ENCODE peak calls at places on chromosomes 1 and 21, in five cellular contexts. Q is CD8-positive, alpha-beta T cell; R is fibroblast of lung; O is GM23338; Z is tibial artery. H is an unnamed sample. For H3K4me1, the result is how much of the 10 kb centered on the place peaks cover.

GRCh38 chr1:63662846-63663245 is 69.6 kb downstream of the PGM1 start:
- DNase-seq in Q (no peak), R (peak), O (peak), Z (no peak), H (no peak)

GRCh38 chr1:31592132-31592531 is 15.8 kb downstream of the TINAGL1 start:
- DNase-seq in Q (no peak), R (no peak), O (no peak), Z (no peak), H (no peak)

GRCh38 chr1:30977105-30977504 is 68.5 kb upstream of the SDC3 start:
- DNase-seq in Q (no peak), R (peak), O (peak), Z (no peak), H (no peak)

GRCh38 chr21:39053126-39053525 is 130.1 kb downstream of the PSMG1 start:
- DNase-seq in Q (no peak), R (no peak), O (no peak), Z (no peak), H (no peak)

GRCh38 chr1:47593598-47594285 is 155.9 kb downstream of the FOXD2 start:
- DNase-seq in Q (no peak), R (no peak), O (no peak), Z (no peak), H (no peak)

GRCh38 chr21:45417256-45417950 is 12.4 kb downstream of the COL18A1 start:
- DNase-seq in Q (no peak), R (peak), O (no peak), Z (no peak), H (no peak)

GRCh38 chr1:230340778-230341546 is 85.2 kb downstream of the PGBD5 start:
- DNase-seq in Q (no peak), R (no peak), O (no peak), Z (no peak), H (no peak)

GRCh38 chr1:21963477-21964217 is 13.2 kb upstream of the CELA3B start:
- DNase-seq in Q (peak), R (peak), O (peak), Z (peak), H (peak)

GRCh38 chr1:204130989-204131892 is 20.6 kb downstream of the ETNK2 start:
- DNase-seq in Q (no peak), R (peak), O (peak), Z (peak), H (no peak)

GRCh38 chr1:53731779-53732305 is 7.1 kb downstream of the GLIS1 start:
- DNase-seq in Q (no peak), R (peak), O (no peak), Z (no peak), H (no peak)

GRCh38 chr1:59952065-59952464 is 25.5 kb upstream of the CYP2J2 start:
- DNase-seq in Q (no peak), R (peak), O (no peak), Z (no peak), H (no peak)

GRCh38 chr1:78715181-78715661 is 65.6 kb downstream of the IFI44 start:
- DNase-seq in Q (no peak), R (peak), O (no peak), Z (no peak), H (no peak)

GRCh38 chr1:179867493-179868330 is 9.9 kb downstream of the TOR1AIP2 start:
- DNase-seq in Q (peak), R (peak), O (peak), Z (peak), H (no peak)

GRCh38 chr1:170864784-170865538 is 70.4 kb upstream of the MROH9 start:
- DNase-seq in Q (no peak), R (no peak), O (no peak), Z (no peak), H (no peak)

GRCh38 chr21:43308511-43309283 is 118.2 kb downstream of the SIK1 start:
- DNase-seq in Q (no peak), R (no peak), O (no peak), Z (no peak), H (no peak)
- H3K4me1 ChIP-seq in Q (under half), R (under half), O (under half), Z (under half), H (under half)

GRCh38 chr1:42692461-42692860 is 10.2 kb downstream of the YBX1 start:
- DNase-seq in Q (no peak), R (no peak), O (peak), Z (no peak), H (no peak)

GRCh38 chr1:42689912-42690311 is 7.7 kb downstream of the YBX1 start:
- DNase-seq in Q (no peak), R (no peak), O (no peak), Z (no peak), H (no peak)

GRCh38 chr1:42690477-42691156 is 8.4 kb downstream of the YBX1 start:
- DNase-seq in Q (no peak), R (peak), O (no peak), Z (no peak), H (no peak)

GRCh38 chr1:42692941-42693340 is 10.7 kb downstream of the YBX1 start:
- DNase-seq in Q (no peak), R (no peak), O (no peak), Z (no peak), H (no peak)

DNA sequence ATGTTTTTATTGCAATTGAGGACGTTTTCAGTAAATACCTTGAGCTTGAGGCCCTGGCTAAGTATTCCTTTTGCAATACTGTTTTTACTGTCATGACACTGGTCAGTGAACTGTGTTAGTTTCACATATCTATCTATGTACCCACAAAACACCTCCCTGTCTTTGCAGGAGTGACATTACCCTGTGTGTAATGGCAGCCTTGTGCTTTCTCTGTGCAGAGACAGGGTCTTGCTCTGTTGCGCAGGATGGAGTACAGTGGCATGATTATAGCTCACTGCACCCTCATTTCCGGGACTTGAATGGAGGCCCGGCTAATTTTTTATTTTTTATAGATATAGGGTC is 8.9 kb downstream of the YBX1 start:
- DNase-seq in Q (no peak), R (no peak), O (no peak), Z (no peak), H (no peak)
- H3K4me3 ChIP-seq in Q (no peak), R (no peak), O (no peak), Z (no peak), H (no peak)

DNA sequence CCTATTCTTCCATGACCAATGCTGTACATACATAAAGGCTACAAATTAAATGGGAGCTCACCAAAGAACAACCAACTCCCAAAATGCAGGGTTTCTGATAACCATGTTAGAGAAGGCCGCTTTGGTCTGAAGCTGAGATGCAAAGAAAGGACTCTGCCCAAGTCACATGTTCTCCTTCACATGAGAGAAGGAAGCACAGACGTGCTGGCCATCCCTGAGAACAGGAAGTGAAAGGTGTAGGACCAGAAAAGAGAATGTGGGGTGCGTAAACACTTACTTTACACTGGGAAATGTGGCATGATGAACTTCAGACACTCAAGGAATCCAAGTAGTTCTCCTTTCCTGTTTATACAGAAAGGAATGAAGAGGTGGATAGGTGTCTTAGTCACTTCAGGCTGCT is 31.7 kb upstream of the TADA1 start:
- DNase-seq in Q (no peak), R (no peak), O (no peak), Z (no peak), H (no peak)
- H3K27ac ChIP-seq in Q (no peak), R (no peak), O (no peak), Z (no peak), H (no peak)

DNA sequence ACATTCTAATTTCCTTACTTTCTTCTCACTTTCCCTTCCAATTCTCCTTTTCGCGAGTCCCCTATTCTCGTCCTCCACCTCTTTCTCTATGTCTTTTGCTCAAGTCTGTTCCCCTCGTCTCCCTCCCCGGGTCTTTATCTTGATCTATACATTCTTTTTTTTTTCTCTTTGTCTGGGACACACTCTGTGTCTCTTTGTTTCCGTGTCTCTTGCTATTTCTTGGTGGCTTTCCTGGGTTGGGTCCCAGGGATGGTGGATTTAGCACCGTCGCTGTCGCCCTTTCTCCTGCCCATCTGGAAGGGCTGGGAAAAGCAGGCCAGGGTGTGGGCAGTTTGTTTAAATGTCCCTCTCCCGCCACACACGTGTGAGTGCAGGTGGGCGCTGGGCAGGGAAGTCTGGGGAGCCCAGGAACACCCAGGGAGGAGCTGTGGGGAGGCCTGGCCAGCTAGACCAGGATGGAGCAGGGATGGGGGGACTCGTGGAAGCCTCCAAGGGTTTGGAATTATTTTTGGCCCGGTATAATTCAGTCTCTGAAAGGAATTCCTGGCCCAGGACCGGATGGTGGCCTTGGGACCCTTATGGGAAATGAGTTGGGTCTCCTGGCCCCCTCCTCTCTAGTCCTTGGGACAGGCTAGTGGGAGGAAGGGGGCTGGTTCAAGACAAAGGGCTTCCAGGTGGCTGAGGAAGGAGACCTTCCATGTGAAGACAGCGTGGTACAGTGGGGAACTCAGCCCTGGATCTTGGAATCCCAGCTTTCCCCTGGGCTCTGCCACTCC is 9.5 kb upstream of the ID3 start:
- DNase-seq in Q (no peak), R (no peak), O (peak), Z (no peak), H (no peak)
- H3K4me1 ChIP-seq in Q (under half), R (under half), O (under half), Z (half or more), H (under half)

GRCh38 chr1:233675893-233676292 is 62.0 kb downstream of the KCNK1 start:
- DNase-seq in Q (no peak), R (no peak), O (peak), Z (no peak), H (no peak)
- H3K4me3 ChIP-seq in Q (no peak), R (no peak), O (no peak), Z (no peak), H (no peak)

GRCh38 chr1:112879834-112880233 is 76.2 kb downstream of the SLC16A1 start:
- DNase-seq in Q (no peak), R (no peak), O (no peak), Z (no peak), H (no peak)

GRCh38 chr1:112882271-112882744 is 73.7 kb downstream of the SLC16A1 start:
- DNase-seq in Q (no peak), R (no peak), O (no peak), Z (no peak), H (no peak)

GRCh38 chr1:112877741-112878140 is 78.3 kb downstream of the SLC16A1 start:
- DNase-seq in Q (no peak), R (no peak), O (no peak), Z (no peak), H (no peak)

GRCh38 chr1:112878321-112878720 is 77.7 kb downstream of the SLC16A1 start:
- DNase-seq in Q (no peak), R (no peak), O (no peak), Z (no peak), H (no peak)

GRCh38 chr1:112881742-112882127 is 74.3 kb downstream of the SLC16A1 start:
- DNase-seq in Q (no peak), R (peak), O (no peak), Z (no peak), H (no peak)
- H3K27ac ChIP-seq in Q (no peak), R (no peak), O (peak), Z (no peak), H (no peak)